ENCODE peak calls at places on chromosome 10, in six cellular contexts. E is prostate gland, Z is HCT116, W is SK-N-SH, C is H1, G is endothelial cell of umbilical vein. U is an unnamed sample.

GRCh38 chr10:69279110-69279509 is 814 bp downstream of the HK1 start:
- DNase-seq in Z (no peak), C (no peak), W (no peak), G (no peak), E (no peak), U (no peak)

GRCh38 chr10:121495719-121496118 is 102.5 kb downstream of the FGFR2 start:
- DNase-seq in E (peak), C (no peak), G (no peak), W (no peak), Z (no peak), U (no peak)

GRCh38 chr10:35208536-35208935 is 81.9 kb downstream of the CREM start:
- DNase-seq in W (no peak), E (no peak), G (no peak), C (no peak), Z (no peak), U (no peak)

GRCh38 chr10:4733150-4733842 is 92.7 kb upstream of the AKR1E2 start:
- DNase-seq in W (no peak), G (peak), E (peak), Z (no peak), C (no peak), U (no peak)

GRCh38 chr10:14601872-14602725 is 172.6 kb downstream of the FAM107B start:
- DNase-seq in G (peak), E (no peak), Z (peak), W (no peak), C (no peak), U (no peak)

GRCh38 chr10:93816123-93816747 is 58.5 kb downstream of the LGI1 start:
- DNase-seq in C (peak), E (peak), G (peak), W (peak), Z (peak), U (no peak)

GRCh38 chr10:92997620-92998019 is 63.0 kb upstream of the CYP26C1 start:
- DNase-seq in E (no peak), W (no peak), C (no peak), G (no peak), Z (no peak), U (no peak)

GRCh38 chr10:80410122-80410521 is 1.8 kb downstream of the PRXL2A start:
- DNase-seq in W (peak), Z (no peak), G (peak), E (no peak), C (no peak), U (no peak)

GRCh38 chr10:98170249-98171117 is 36.0 kb downstream of the R3HCC1L start:
- DNase-seq in W (peak), Z (peak), C (peak), G (peak), E (peak), U (no peak)

GRCh38 chr10:103574116-103575061 is 80.9 kb downstream of the NEURL1 start:
- DNase-seq in E (no peak), W (no peak), G (no peak), C (no peak), Z (no peak), U (no peak)

GRCh38 chr10:59098387-59098786 is 78.1 kb upstream of the PHYHIPL start:
- DNase-seq in Z (no peak), E (no peak), G (no peak), W (no peak), C (no peak), U (peak)

GRCh38 chr10:29141761-29142160 is 147.1 kb upstream of the LYZL1 start:
- DNase-seq in G (peak), W (peak), C (no peak), E (peak), Z (no peak), U (no peak)

GRCh38 chr10:105797234-105797890 is 1156.3 kb downstream of the SORCS3 start:
- DNase-seq in E (no peak), G (peak), C (no peak), Z (peak), W (peak), U (no peak)

GRCh38 chr10:5317547-5318107 is 47.1 kb upstream of the UCN3 start:
- DNase-seq in W (no peak), G (peak), E (no peak), Z (no peak), C (no peak), U (no peak)

GRCh38 chr10:99172130-99172738 is 63.4 kb downstream of the HPSE2 start:
- DNase-seq in E (peak), C (peak), W (peak), Z (peak), G (peak), U (peak)

GRCh38 chr10:98371421-98371820 is 43.6 kb downstream of the PYROXD2 start:
- DNase-seq in G (no peak), W (no peak), C (no peak), Z (no peak), E (no peak), U (no peak)

GRCh38 chr10:11687779-11688447 is 54.3 kb upstream of the ECHDC3 start:
- DNase-seq in E (peak), W (no peak), C (no peak), Z (no peak), G (no peak), U (no peak)

GRCh38 chr10:124827474-124827873 is 25.9 kb downstream of the ABRAXAS2 start:
- DNase-seq in W (peak), Z (no peak), C (no peak), E (no peak), G (peak), U (peak)

GRCh38 chr10:34916368-34916767 is 101.3 kb upstream of the PARD3 start:
- DNase-seq in Z (no peak), C (no peak), G (no peak), W (no peak), E (no peak), U (no peak)

GRCh38 chr10:86340176-86340990 is 26.2 kb downstream of the GRID1 start:
- DNase-seq in Z (no peak), C (no peak), W (no peak), E (no peak), G (no peak), U (no peak)

GRCh38 chr10:92829042-92829785 is 19.1 kb upstream of the EXOC6 start:
- DNase-seq in C (peak), W (no peak), E (no peak), G (no peak), Z (no peak), U (no peak)

GRCh38 chr10:44341901-44342300 is 43.0 kb downstream of the CXCL12 start:
- DNase-seq in Z (no peak), E (no peak), G (no peak), C (no peak), W (no peak), U (no peak)

GRCh38 chr10:102433619-102434046 is 1.3 kb upstream of the CUEDC2 start:
- DNase-seq in W (no peak), G (no peak), Z (no peak), E (no peak), C (no peak), U (no peak)

GRCh38 chr10:122091722-122092121 is 102.8 kb downstream of the TACC2 start:
- DNase-seq in C (no peak), Z (no peak), E (no peak), W (no peak), G (no peak), U (no peak)

GRCh38 chr10:119337796-119338432 is 130.5 kb downstream of the GRK5 start:
- DNase-seq in W (no peak), Z (no peak), G (peak), C (no peak), E (no peak), U (no peak)

GRCh38 chr10:112503643-112504042 is 56.6 kb downstream of the VTI1A start:
- DNase-seq in W (no peak), G (no peak), C (no peak), E (no peak), Z (no peak), U (no peak)

GRCh38 chr10:51651063-51651462 is 48.3 kb downstream of the CSTF2T start:
- DNase-seq in C (no peak), G (no peak), W (no peak), Z (no peak), E (no peak), U (no peak)

GRCh38 chr10:28457110-28457509 is 75.8 kb upstream of the WAC start:
- DNase-seq in W (no peak), E (peak), C (no peak), G (no peak), Z (no peak), U (no peak)

GRCh38 chr10:91409869-91410637 is at the start of gene HECTD2:
- DNase-seq in E (peak), G (peak), C (peak), W (peak), Z (peak), U (no peak)

DNA sequence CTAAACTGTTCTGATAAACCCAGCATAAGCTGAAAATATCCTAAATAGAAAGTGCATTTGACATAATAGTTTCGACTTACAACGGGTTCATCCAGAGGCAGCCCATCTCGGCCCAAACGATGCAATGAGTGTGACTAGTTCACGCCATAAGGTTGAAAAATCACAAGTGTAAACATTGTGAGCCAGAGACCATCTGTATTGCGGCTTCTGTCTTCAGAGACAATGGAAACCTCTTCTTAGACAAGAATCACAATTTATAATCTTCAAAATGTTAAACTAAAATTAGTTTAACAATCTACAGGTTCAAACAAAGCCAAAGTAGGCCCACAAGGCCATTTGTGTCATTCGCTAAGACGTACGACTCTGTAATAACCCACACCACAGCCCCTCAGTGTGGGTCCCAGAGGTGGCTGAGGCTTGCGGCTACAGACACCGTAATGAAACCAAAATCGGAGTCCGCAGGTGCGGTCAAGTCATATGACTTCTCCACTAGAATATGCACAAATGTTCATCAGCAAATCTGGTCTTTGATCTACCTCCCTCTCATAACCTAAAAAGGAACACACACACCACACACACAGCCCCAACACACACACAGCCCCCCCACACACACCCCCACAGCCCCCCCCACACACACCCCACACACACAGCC is 81.8 kb downstream of the DIP2C start:
- DNase-seq in E (no peak), Z (no peak), G (no peak), C (no peak), W (no peak), U (no peak)
- H3K4me3 ChIP-seq in E (no peak), Z (no peak), G (no peak), C (no peak), W (no peak), U (no peak)

DNA sequence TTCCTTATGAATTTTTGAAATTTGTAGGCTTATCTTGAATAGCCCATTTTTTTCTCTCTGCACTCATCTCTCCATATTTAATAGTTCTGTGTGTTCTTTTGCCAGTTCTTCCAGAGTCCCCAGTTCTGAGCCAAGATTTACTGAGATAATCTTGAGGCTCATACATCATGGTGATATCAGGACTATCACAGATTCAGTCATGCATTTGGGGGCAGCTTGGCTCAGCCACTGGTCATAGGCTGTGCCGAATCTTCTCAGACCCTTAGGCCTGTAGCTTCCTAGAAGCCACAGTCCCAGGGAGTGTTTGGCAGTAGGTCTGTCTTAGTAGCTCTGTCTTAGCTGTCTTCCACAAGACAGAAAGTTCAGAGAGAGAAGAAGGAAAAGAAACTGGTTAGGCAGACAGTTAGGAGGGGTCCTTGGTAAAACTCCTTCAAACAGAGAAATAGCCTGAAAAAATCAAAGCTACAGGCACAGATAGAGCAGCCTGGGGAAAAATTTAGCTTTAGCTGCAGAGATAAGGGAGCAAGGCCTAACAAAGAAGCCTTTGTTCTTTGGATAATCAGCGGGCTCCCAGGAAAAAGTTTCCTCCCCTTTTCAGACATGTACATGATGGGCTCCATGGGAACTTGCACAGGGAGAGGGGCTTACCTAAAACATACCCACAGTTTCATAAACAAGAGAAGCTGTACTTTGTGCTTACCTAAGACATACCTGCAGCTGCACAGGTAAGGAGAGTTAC is 29.2 kb downstream of the FAS start:
- DNase-seq in W (no peak), G (no peak), C (no peak), E (no peak), Z (no peak), U (no peak)
- TF ChIP-seq POLR2AphosphoS5 in W (no peak), G (no peak), C (no peak), E (no peak), Z (no peak), U (no peak)

GRCh38 chr10:77177589-77177988 is 460.0 kb downstream of the KCNMA1 start:
- DNase-seq in G (no peak), Z (no peak), W (no peak), C (no peak), E (no peak), U (no peak)

GRCh38 chr10:77177161-77177560 is 460.4 kb downstream of the KCNMA1 start:
- DNase-seq in C (no peak), Z (no peak), G (no peak), W (no peak), E (no peak), U (no peak)

GRCh38 chr10:77176224-77176623 is 461.4 kb downstream of the KCNMA1 start:
- DNase-seq in G (no peak), C (no peak), W (no peak), Z (no peak), E (no peak), U (no peak)

GRCh38 chr10:77173615-77174461 is 463.8 kb downstream of the KCNMA1 start:
- DNase-seq in E (peak), Z (peak), G (peak), W (peak), C (peak), U (peak)

DNA sequence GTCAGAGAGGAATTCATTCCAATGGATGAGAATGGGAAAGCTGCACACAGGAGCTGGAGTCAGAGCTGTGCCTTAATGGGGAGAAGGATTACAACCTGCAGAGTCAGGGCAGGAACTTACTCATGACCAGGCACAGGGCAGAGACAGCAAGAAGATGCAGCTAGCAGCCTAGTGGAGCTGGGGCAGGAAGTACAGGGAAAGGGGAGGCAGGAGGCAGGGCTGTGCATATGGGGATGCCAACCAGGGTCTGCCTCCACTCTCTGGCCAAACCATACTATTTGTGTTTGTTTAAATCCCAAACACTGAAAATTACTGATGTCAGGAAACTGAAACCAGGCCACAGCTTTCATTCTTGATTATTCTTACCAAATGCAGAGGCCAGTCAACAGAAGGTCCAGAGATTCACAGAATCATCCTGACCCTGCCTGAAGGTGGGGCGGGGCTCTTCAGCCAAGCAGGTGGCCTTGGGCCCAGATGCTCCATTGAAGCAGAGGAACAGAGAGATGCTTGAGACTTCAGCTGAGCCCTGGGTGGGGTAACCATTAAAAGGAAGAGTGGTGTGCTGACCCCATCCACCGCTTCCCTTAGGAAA is 461.9 kb downstream of the KCNMA1 start:
- DNase-seq in E (no peak), C (no peak), W (no peak), Z (no peak), G (no peak), U (no peak)
- H3K27ac ChIP-seq in E (peak), C (no peak), W (no peak), Z (no peak), G (no peak), U (no peak)

GRCh38 chr10:132551808-132552130 is 14.2 kb downstream of the INPP5A start:
- DNase-seq in Z (no peak), G (no peak), W (no peak), C (no peak), E (no peak), U (no peak)

GRCh38 chr10:132550366-132551092 is 12.9 kb downstream of the INPP5A start:
- DNase-seq in Z (no peak), E (no peak), G (no peak), W (peak), C (no peak), U (no peak)

GRCh38 chr10:132548869-132549268 is 11.3 kb downstream of the INPP5A start:
- DNase-seq in W (no peak), G (no peak), E (no peak), Z (no peak), C (no peak), U (no peak)

GRCh38 chr10:132549416-132549815 is 11.8 kb downstream of the INPP5A start:
- DNase-seq in G (no peak), C (no peak), E (no peak), Z (no peak), W (no peak), U (no peak)

GRCh38 chr10:132551093-132551807 is 13.7 kb downstream of the INPP5A start:
- DNase-seq in W (peak), C (no peak), G (no peak), E (no peak), Z (no peak), U (no peak)
- H3K4me3 ChIP-seq in W (no peak), C (no peak), G (no peak), E (no peak), Z (no peak), U (no peak)

DNA sequence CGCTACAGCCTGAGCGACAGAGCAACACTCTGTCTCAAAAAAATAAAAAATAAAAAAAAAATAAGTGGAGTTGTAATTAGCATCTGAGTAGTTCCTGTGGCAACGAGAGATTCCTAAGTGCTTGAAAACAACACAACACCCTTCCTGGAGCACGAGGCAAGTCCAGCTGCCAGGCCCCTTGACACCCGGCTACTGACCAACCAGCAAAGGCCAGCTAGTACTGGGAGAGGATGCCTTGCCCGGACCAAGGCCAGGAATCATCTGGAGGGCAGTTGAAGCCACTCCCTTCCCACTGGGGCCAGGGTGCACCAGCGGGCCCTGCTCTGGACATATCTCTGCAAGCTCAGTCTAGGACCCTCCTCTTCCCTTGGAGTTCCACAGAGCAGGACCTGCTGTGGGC is 536 bp downstream of the C10orf105 start:
- DNase-seq in C (no peak), Z (no peak), E (no peak), G (no peak), W (no peak), U (no peak)
- TF ChIP-seq POLR2AphosphoS5 in C (no peak), Z (no peak), E (no peak), G (no peak), W (no peak), U (no peak)

GRCh38 chr10:48656928-48657327 is 27.7 kb upstream of the WDFY4 start:
- DNase-seq in G (no peak), W (no peak), Z (no peak), E (no peak), C (no peak), U (no peak)

GRCh38 chr10:48653347-48653746 is 31.3 kb upstream of the WDFY4 start:
- DNase-seq in Z (no peak), C (no peak), W (no peak), E (no peak), G (no peak), U (no peak)

GRCh38 chr10:48656241-48656921 is 28.3 kb upstream of the WDFY4 start:
- DNase-seq in C (peak), Z (peak), E (peak), W (peak), G (peak), U (no peak)

GRCh38 chr10:48653944-48654698 is 30.6 kb upstream of the WDFY4 start:
- DNase-seq in Z (no peak), W (no peak), C (no peak), E (no peak), G (no peak), U (no peak)

GRCh38 chr10:48655426-48656240 is 29.0 kb upstream of the WDFY4 start:
- DNase-seq in W (peak), C (peak), G (peak), E (peak), Z (no peak), U (no peak)
- H3K27ac ChIP-seq in W (peak), C (no peak), G (peak), E (no peak), Z (peak), U (no peak)

U was measured in SK-N-MC.